ENCODE peak calls at places on chromosomes 16 and 17, in four cellular contexts. X, Y, C and A are unnamed samples.

GRCh38 chr17:1643999-1644492 is 1.5 kb downstream of the SCARF1 start:
- DNase-seq in X (no peak), Y (no peak), C (no peak), A (no peak)

GRCh38 chr17:39598047-39598481 is 9.7 kb downstream of the NEUROD2 start:
- DNase-seq in X (no peak), Y (no peak), C (no peak), A (peak; percentile 18)

GRCh38 chr17:49101054-49101534 is 31.5 kb upstream of the B4GALNT2 start:
- DNase-seq in X (no peak), Y (no peak), C (peak; percentile 30), A (peak; percentile 29)

GRCh38 chr16:66324785-66325184 is 41.7 kb upstream of the CDH5 start:
- DNase-seq in X (peak; percentile 78), Y (no peak), C (peak; percentile 38), A (no peak)

GRCh38 chr16:80369559-80369958 is 171.2 kb upstream of the DYNLRB2 start:
- DNase-seq in X (peak; percentile 44), Y (no peak), C (no peak), A (no peak)

GRCh38 chr17:56452469-56452868 is 141.0 kb upstream of the NOG start:
- DNase-seq in X (no peak), Y (no peak), C (no peak), A (no peak)

GRCh38 chr17:39928868-39929651 is 1.5 kb downstream of the LRRC3C start:
- DNase-seq in X (no peak), Y (peak; percentile 65), C (peak; percentile 81), A (peak; percentile 68)

GRCh38 chr17:69581061-69581955 is 166.8 kb downstream of the MAP2K6 start:
- DNase-seq in X (no peak), Y (peak; percentile 57), C (no peak), A (no peak)

GRCh38 chr16:85201566-85201965 is 89.3 kb upstream of the CIBAR2 start:
- DNase-seq in X (no peak), Y (no peak), C (no peak), A (no peak)

GRCh38 chr16:30951785-30952184 is 2.9 kb downstream of the ORAI3 start:
- DNase-seq in X (no peak), Y (no peak), C (no peak), A (no peak)

GRCh38 chr16:3879258-3879886 is 1.1 kb downstream of the CREBBP start:
- DNase-seq in X (no peak), Y (no peak), C (peak; percentile 37), A (peak; percentile 57)

GRCh38 chr17:80247561-80247960 is 13.1 kb upstream of the RNF213 start:
- DNase-seq in X (no peak), Y (no peak), C (no peak), A (no peak)

GRCh38 chr17:67476787-67477335 is 99.8 kb downstream of the PITPNC1 start:
- DNase-seq in X (no peak), Y (no peak), C (no peak), A (no peak)

GRCh38 chr17:61250335-61250890 is 149.2 kb upstream of the TBX2 start:
- DNase-seq in X (no peak), Y (no peak), C (no peak), A (no peak)

GRCh38 chr16:84553873-84554399 is 49.5 kb upstream of the MEAK7 start:
- DNase-seq in X (no peak), Y (no peak), C (no peak), A (no peak)

GRCh38 chr17:19411641-19412040 is 609 bp downstream of the RNF112 start:
- DNase-seq in X (no peak), Y (no peak), C (no peak), A (no peak)

GRCh38 chr17:53516643-53517042 is 306.1 kb upstream of the KIF2B start:
- DNase-seq in X (peak; percentile 8), Y (no peak), C (peak; percentile 1), A (no peak)

GRCh38 chr17:20983359-20983637 is 59.5 kb downstream of the USP22 start:
- DNase-seq in X (no peak), Y (no peak), C (no peak), A (no peak)

GRCh38 chr17:5488752-5489151 is 2.4 kb downstream of the MIS12 start:
- DNase-seq in X (no peak), Y (no peak), C (no peak), A (no peak)

GRCh38 chr17:7549401-7550055 is 670 bp downstream of the TNFSF12 start:
- DNase-seq in X (peak; percentile 45), Y (no peak), C (no peak), A (no peak)

GRCh38 chr17:48429156-48429555 is 858 bp downstream of the SKAP1 start:
- DNase-seq in X (no peak), Y (no peak), C (no peak), A (no peak)

GRCh38 chr17:75654176-75654575 is 12.8 kb downstream of the RECQL5 start:
- DNase-seq in X (no peak), Y (no peak), C (no peak), A (no peak)

GRCh38 chr16:30407794-30408534 is 558 bp downstream of the ZNF771 start:
- DNase-seq in X (peak; percentile 41), Y (no peak), C (no peak), A (no peak)

GRCh38 chr16:660459-661183 is 7.3 kb upstream of the RHOT2 start:
- DNase-seq in X (peak; percentile 97), Y (no peak), C (peak; percentile 92), A (peak; percentile 94)

GRCh38 chr17:79968116-79968515 is 67.6 kb downstream of the TBC1D16 start:
- DNase-seq in X (no peak), Y (no peak), C (no peak), A (no peak)

GRCh38 chr17:80995131-80995530 is 3.5 kb downstream of the CHMP6 start:
- DNase-seq in X (no peak), Y (no peak), C (no peak), A (no peak)

GRCh38 chr17:66682293-66682692 is 152.6 kb upstream of the CACNG5 start:
- DNase-seq in X (no peak), Y (no peak), C (no peak), A (no peak)

GRCh38 chr16:10992797-10993196 is 48.4 kb downstream of the CLEC16A start:
- DNase-seq in X (peak; percentile 59), Y (no peak), C (peak; percentile 68), A (peak; percentile 23)

GRCh38 chr17:40597168-40598020 is 32.1 kb upstream of the CCR7 start:
- DNase-seq in X (no peak), Y (no peak), C (no peak), A (no peak)

GRCh38 chr16:66050991-66051390 is 315.5 kb upstream of the CDH5 start:
- DNase-seq in X (no peak), Y (no peak), C (no peak), A (no peak)

GRCh38 chr17:34997355-34997862 is 17.1 kb downstream of the LIG3 start:
- DNase-seq in X (no peak), Y (no peak), C (no peak), A (no peak)

GRCh38 chr17:53950207-53950857 is 127.6 kb downstream of the KIF2B start:
- DNase-seq in X (peak; percentile 34), Y (no peak), C (no peak), A (no peak)

GRCh38 chr17:74287203-74287602 is 13.2 kb downstream of the DNAI2 start:
- DNase-seq in X (no peak), Y (no peak), C (peak; percentile 21), A (peak; percentile 87)

GRCh38 chr17:17833664-17834357 is 3.0 kb downstream of the SREBF1 start:
- DNase-seq in X (no peak), Y (no peak), C (peak; percentile 10), A (peak; percentile 72)

GRCh38 chr17:10683853-10684252 is 13.5 kb downstream of the SCO1 start:
- DNase-seq in X (no peak), Y (peak; percentile 36), C (peak; percentile 33), A (peak; percentile 51)

GRCh38 chr17:56599093-56599492 is 5.6 kb downstream of the NOG start:
- DNase-seq in X (no peak), Y (no peak), C (no peak), A (no peak)

GRCh38 chr17:44115585-44116415 is 7.6 kb downstream of the HDAC5 start:
- DNase-seq in X (peak; percentile 72), Y (no peak), C (peak; percentile 54), A (peak; percentile 43)

GRCh38 chr17:67696347-67696746 is 21.4 kb upstream of the NOL11 start:
- DNase-seq in X (no peak), Y (no peak), C (no peak), A (no peak)